ENCODE peak calls at places on chromosomes 4 and X, in seven cellular contexts. D is keratinocyte, F is fibroblast of the aortic adventitia, O is fibroblast of pulmonary artery, E is body of pancreas, B is fibroblast of mammary gland, U is stomach. X is an unnamed sample.

GRCh38 chr4:94461506-94461905 is 9.8 kb downstream of the PDLIM5 start:
- DNase-seq in D (no peak), U (no peak), B (no peak), O (no peak), F (no peak), E (no peak), X (no peak)

GRCh38 chr4:93617596-93617995 is 211.0 kb upstream of the ATOH1 start:
- DNase-seq in D (no peak), E (no peak), U (no peak), O (peak; percentile 1), B (no peak), F (no peak), X (no peak)

GRCh38 chr4:4673070-4673469 is 131.2 kb upstream of the STX18 start:
- DNase-seq in O (peak; percentile 44), E (no peak), U (no peak), B (peak; percentile 80), D (no peak), F (peak; percentile 38), X (peak; percentile 28)

GRCh38 chr4:139740531-139741041 is 75.0 kb downstream of the MGST2 start:
- DNase-seq in O (peak; percentile 97), B (peak; percentile 95), D (peak; percentile 15), U (peak; percentile 56), E (peak; percentile 82), F (peak; percentile 96), X (peak; percentile 97)

GRCh38 chrX:145715641-145716138 is 101.9 kb upstream of the SLITRK2 start:
- DNase-seq in B (no peak), O (no peak), U (no peak), E (no peak), F (no peak), D (no peak), X (no peak)

GRCh38 chrX:71282514-71283408 is 674 bp upstream of the NONO start:
- DNase-seq in U (no peak), O (peak; percentile 52), D (no peak), F (no peak), B (peak; percentile 46), E (no peak), X (no peak)

GRCh38 chrX:68440940-68441339 is 7.6 kb upstream of the OPHN1 start:
- DNase-seq in O (peak; percentile 85), D (no peak), E (peak; percentile 68), B (peak; percentile 70), F (peak; percentile 92), U (peak; percentile 79), X (no peak)

GRCh38 chr4:41185614-41186609 is 28.4 kb downstream of the APBB2 start:
- DNase-seq in D (peak; percentile 65), B (no peak), U (no peak), E (no peak), F (no peak), O (no peak), X (no peak)

GRCh38 chrX:48045410-48046311 is 25.8 kb downstream of the ZNF630 start:
- DNase-seq in E (peak; percentile 24), U (no peak), D (peak; percentile 26), O (peak; percentile 91), F (peak; percentile 95), B (peak; percentile 89), X (no peak)

GRCh38 chr4:21879187-21879586 is 69.4 kb downstream of the KCNIP4 start:
- DNase-seq in E (no peak), B (peak; percentile 76), F (peak; percentile 16), U (no peak), D (no peak), O (peak; percentile 20), X (no peak)

GRCh38 chr4:56742080-56742871 is 61.2 kb upstream of the HOPX start:
- DNase-seq in O (no peak), E (no peak), D (no peak), B (peak; percentile 38), F (peak; percentile 14), U (no peak), X (no peak)

GRCh38 chr4:123821861-123822260 is 425.3 kb downstream of the SPRY1 start:
- DNase-seq in F (peak; percentile 17), D (no peak), U (no peak), E (no peak), O (peak; percentile 69), B (no peak), X (peak; percentile 42)

GRCh38 chrX:30674799-30675198 is 21.6 kb downstream of the GK start:
- DNase-seq in E (no peak), U (no peak), B (no peak), D (no peak), O (no peak), F (no peak), X (no peak)

GRCh38 chr4:48930654-48931053 is 24.1 kb upstream of the OCIAD2 start:
- DNase-seq in F (no peak), O (no peak), U (no peak), E (no peak), B (no peak), D (no peak), X (no peak)

GRCh38 chrX:130120746-130121504 is 10.6 kb upstream of the ELF4 start:
- DNase-seq in D (no peak), B (peak; percentile 76), E (peak; percentile 66), F (peak; percentile 91), U (peak; percentile 72), O (peak; percentile 80), X (no peak)
- TF ChIP-seq CTCF in D (no peak), B (no peak), E (peak; percentile 59), F (peak; percentile 40), U (peak; percentile 73), O (peak; percentile 5), X (no peak)

GRCh38 chr4:6492861-6493667 is 20.6 kb upstream of the PPP2R2C start:
- DNase-seq in F (no peak), U (no peak), O (no peak), E (no peak), B (no peak), D (no peak), X (no peak)

GRCh38 chr4:6495296-6495590 is 22.8 kb upstream of the PPP2R2C start:
- DNase-seq in D (no peak), B (no peak), U (no peak), F (no peak), E (no peak), O (no peak), X (no peak)

GRCh38 chr4:6494431-6495295 is 22.2 kb upstream of the PPP2R2C start:
- DNase-seq in B (no peak), F (no peak), D (no peak), O (no peak), U (no peak), E (no peak), X (no peak)

GRCh38 chr4:6492027-6492590 is 19.7 kb upstream of the PPP2R2C start:
- DNase-seq in D (no peak), O (no peak), F (no peak), E (no peak), B (no peak), U (no peak), X (no peak)

GRCh38 chr4:6493668-6494304 is 21.4 kb upstream of the PPP2R2C start:
- DNase-seq in U (no peak), F (peak; percentile 4), D (peak; percentile 13), E (peak; percentile 20), O (peak; percentile 16), B (no peak), X (no peak)
- H3K4me3 ChIP-seq in U (peak overlapping the region; percentile 15), F (no peak overlapping the region), D (peak overlapping the region; percentile 4), E (no peak overlapping the region), O (no peak overlapping the region), B (no peak overlapping the region), X (no peak overlapping the region)

DNA sequence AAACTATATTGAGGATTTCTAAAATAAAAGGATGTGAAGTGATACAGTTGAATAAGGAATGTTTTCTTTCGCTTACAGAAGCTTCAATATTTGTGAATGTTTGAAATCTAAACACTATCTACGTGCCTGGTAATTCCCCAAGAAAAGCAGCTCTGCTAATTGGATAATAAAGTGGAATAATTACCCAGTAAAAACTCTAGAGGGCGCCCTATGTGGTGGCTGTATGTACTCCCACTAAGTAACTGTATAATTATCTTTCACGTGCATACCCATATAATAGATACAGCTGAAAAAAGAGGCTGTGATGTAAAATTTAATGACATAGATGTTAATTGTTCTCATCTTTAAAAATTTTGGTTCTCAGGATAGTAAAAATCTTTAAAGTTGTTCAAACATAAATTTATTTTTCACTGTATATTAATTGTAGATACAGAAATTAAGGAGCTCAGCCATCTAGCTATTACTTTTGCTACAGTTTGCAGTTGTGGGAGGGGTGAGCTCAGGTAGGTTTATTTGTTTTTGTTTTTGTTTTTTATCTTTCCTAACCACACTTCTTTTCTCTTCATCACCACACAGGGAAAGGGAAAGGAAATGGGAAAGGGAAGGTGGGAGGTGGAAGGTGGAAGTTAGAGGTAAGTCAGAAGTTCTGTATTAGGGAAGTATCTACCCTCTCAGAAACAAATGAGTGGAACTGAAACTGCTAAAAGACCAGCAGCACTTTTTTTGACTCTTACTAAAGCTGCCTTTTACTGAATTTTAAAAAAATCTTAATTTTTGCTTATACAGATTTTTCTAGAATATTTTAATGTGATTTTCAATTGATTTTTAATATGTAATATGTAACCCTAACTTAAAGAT is 151.7 kb upstream of the RPS6KA6 start:
- DNase-seq in F (peak; percentile 40), E (no peak), B (peak; percentile 49), D (no peak), O (peak; percentile 34), U (no peak), X (no peak)
- TF ChIP-seq CTCF in F (peak; percentile 63), E (peak; percentile 22), B (peak; percentile 68), D (peak; percentile 45), O (peak; percentile 52), U (peak; percentile 41), X (peak; percentile 39)

DNA sequence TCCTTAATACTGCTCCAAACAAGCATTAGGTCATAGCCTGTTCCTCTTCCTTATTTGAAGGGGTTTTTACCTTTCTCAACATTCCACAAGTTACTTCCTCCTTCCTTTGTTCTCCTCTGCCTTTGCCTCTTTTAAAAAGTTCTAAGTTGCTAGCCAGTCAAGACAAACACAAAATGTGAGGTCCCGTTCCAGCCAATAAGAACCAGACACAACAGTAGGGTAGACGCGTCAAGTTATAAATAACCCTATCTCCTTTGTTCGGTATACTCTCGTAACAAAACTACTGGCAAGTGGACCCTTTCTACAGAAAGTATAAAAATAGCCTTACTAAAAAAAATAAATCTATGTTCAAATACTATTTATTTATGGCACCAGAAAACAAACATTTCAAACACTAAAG is 6.3 kb upstream of the ACE2 start:
- DNase-seq in U (peak; percentile 27), E (no peak), D (no peak), B (no peak), F (no peak), O (no peak), X (peak; percentile 82)
- H3K4me3 ChIP-seq in U (no peak overlapping the region), E (no peak overlapping the region), D (no peak overlapping the region), B (no peak overlapping the region), F (no peak overlapping the region), O (no peak overlapping the region), X (no peak overlapping the region)

GRCh38 chr4:138602664-138603063 is 360.5 kb upstream of the SLC7A11 start:
- DNase-seq in U (no peak), F (peak; percentile 50), D (no peak), B (no peak), E (no peak), O (no peak), X (no peak)
- TF ChIP-seq CTCF in U (no peak), F (no peak), D (no peak), B (no peak), E (no peak), O (no peak), X (no peak)

DNA sequence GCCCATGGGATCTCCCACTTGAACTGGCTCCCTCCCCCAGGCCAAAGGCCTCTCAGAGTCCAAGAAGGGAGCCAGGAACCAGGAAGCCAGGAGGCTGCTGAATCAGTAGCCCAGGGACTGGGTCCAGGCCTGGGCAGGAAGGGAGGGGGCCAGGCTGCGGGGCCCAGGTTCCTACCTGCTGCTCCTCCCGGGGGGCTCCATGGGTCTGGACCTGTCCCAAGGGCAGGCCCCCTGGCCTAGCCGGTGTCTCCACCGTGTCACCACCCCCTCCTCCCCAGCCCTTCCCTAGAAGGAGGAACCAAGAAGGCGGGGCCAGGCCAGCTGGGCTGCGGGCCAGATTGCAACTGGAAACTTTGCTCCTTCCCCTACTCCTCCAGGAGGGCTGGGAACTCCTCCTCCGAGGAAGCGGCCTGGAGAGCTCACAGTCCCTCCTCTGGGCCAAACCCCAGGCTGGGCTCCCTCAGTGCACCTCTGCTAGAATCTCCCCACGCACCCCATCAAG is at the start of gene IQSEC2:
- DNase-seq in F (peak; percentile 76), O (peak; percentile 77), B (peak; percentile 81), D (peak; percentile 17), U (peak; percentile 86), E (peak; percentile 80), X (peak; percentile 55)
- H3K4me3 ChIP-seq in F (peak within 1 kb of the TSS; percentile 31), O (peak within 1 kb of the TSS; percentile 43), B (peak within 1 kb of the TSS; percentile 39), D (peak within 1 kb of the TSS; percentile 56), U (peak within 1 kb of the TSS; percentile 43), E (no peak within 1 kb of the TSS), X (peak within 1 kb of the TSS; percentile 56)